ENCODE peak calls at places on chromosomes 11 and 22, in four cellular contexts. One of them, this sample, is unnamed.
A peak's percentile ranks its signal among the peaks of the same experiment; 100 is the strongest.

GRCh38 chr22:42991010-42991651 is 23.8 kb downstream of the PACSIN2 start:
- DNase-seq in naive thymus-derived CD4-positive, alpha-beta T cell: no peak
- DNase-seq in breast epithelium: no peak
- DNase-seq in CD4-positive, CD25-positive, alpha-beta regulatory T cell: no peak
- DNase-seq in this sample: no peak

GRCh38 chr11:986270-986951 is 50.1 kb downstream of the MUC6 start:
- DNase-seq in CD4-positive, CD25-positive, alpha-beta regulatory T cell: no peak
- DNase-seq in breast epithelium: peak; percentile 87
- DNase-seq in naive thymus-derived CD4-positive, alpha-beta T cell: no peak
- DNase-seq in this sample: no peak

GRCh38 chr22:47295226-47295901 is 532.9 kb downstream of the TBC1D22A start:
- DNase-seq in CD4-positive, CD25-positive, alpha-beta regulatory T cell: no peak
- DNase-seq in naive thymus-derived CD4-positive, alpha-beta T cell: no peak
- DNase-seq in breast epithelium: no peak
- DNase-seq in this sample: no peak

GRCh38 chr11:77778549-77778948 is 42.0 kb downstream of the RSF1 start:
- DNase-seq in naive thymus-derived CD4-positive, alpha-beta T cell: no peak
- DNase-seq in breast epithelium: no peak
- DNase-seq in CD4-positive, CD25-positive, alpha-beta regulatory T cell: no peak
- DNase-seq in this sample: no peak

GRCh38 chr11:16603245-16603644 is 135.2 kb upstream of the C11orf58 start:
- DNase-seq in naive thymus-derived CD4-positive, alpha-beta T cell: no peak
- DNase-seq in breast epithelium: no peak
- DNase-seq in CD4-positive, CD25-positive, alpha-beta regulatory T cell: no peak
- DNase-seq in this sample: no peak

GRCh38 chr11:116512841-116513240 is 259.9 kb downstream of the BUD13 start:
- DNase-seq in naive thymus-derived CD4-positive, alpha-beta T cell: no peak
- DNase-seq in breast epithelium: no peak
- DNase-seq in CD4-positive, CD25-positive, alpha-beta regulatory T cell: no peak
- DNase-seq in this sample: no peak

GRCh38 chr11:78038697-78039313 is 15.7 kb upstream of the KCTD14 start:
- DNase-seq in CD4-positive, CD25-positive, alpha-beta regulatory T cell: no peak
- DNase-seq in breast epithelium: no peak
- DNase-seq in naive thymus-derived CD4-positive, alpha-beta T cell: no peak
- DNase-seq in this sample: no peak

GRCh38 chr22:38240734-38241252 is 32.0 kb downstream of the TMEM184B start:
- DNase-seq in naive thymus-derived CD4-positive, alpha-beta T cell: no peak
- DNase-seq in breast epithelium: no peak
- DNase-seq in CD4-positive, CD25-positive, alpha-beta regulatory T cell: no peak
- DNase-seq in this sample: no peak

GRCh38 chr11:7571640-7572000 is 57.8 kb downstream of the PPFIBP2 start:
- DNase-seq in breast epithelium: peak; percentile 76
- DNase-seq in CD4-positive, CD25-positive, alpha-beta regulatory T cell: no peak
- DNase-seq in naive thymus-derived CD4-positive, alpha-beta T cell: no peak
- DNase-seq in this sample: peak; percentile 81

GRCh38 chr11:69261116-69261515 is 32.8 kb upstream of the MYEOV start:
- DNase-seq in breast epithelium: no peak
- DNase-seq in CD4-positive, CD25-positive, alpha-beta regulatory T cell: no peak
- DNase-seq in naive thymus-derived CD4-positive, alpha-beta T cell: no peak
- DNase-seq in this sample: no peak

GRCh38 chr22:17264321-17265052 is 45.3 kb upstream of the ADA2 start:
- DNase-seq in naive thymus-derived CD4-positive, alpha-beta T cell: no peak
- DNase-seq in breast epithelium: no peak
- DNase-seq in CD4-positive, CD25-positive, alpha-beta regulatory T cell: no peak
- DNase-seq in this sample: peak; percentile 33

GRCh38 chr11:12539570-12539969 is 134.7 kb upstream of the TEAD1 start:
- DNase-seq in breast epithelium: no peak
- DNase-seq in CD4-positive, CD25-positive, alpha-beta regulatory T cell: no peak
- DNase-seq in naive thymus-derived CD4-positive, alpha-beta T cell: no peak
- DNase-seq in this sample: no peak

GRCh38 chr11:61904539-61905048 is 12.8 kb downstream of the RAB3IL1 start:
- DNase-seq in naive thymus-derived CD4-positive, alpha-beta T cell: no peak
- DNase-seq in breast epithelium: no peak
- DNase-seq in CD4-positive, CD25-positive, alpha-beta regulatory T cell: no peak
- DNase-seq in this sample: no peak

GRCh38 chr11:94717667-94718066 is 50.5 kb upstream of the AMOTL1 start:
- DNase-seq in breast epithelium: no peak
- DNase-seq in CD4-positive, CD25-positive, alpha-beta regulatory T cell: no peak
- DNase-seq in naive thymus-derived CD4-positive, alpha-beta T cell: no peak
- DNase-seq in this sample: no peak

GRCh38 chr22:35631597-35631996 is 14.5 kb upstream of the MB start:
- DNase-seq in naive thymus-derived CD4-positive, alpha-beta T cell: peak; percentile 25
- DNase-seq in breast epithelium: peak; percentile 54
- DNase-seq in CD4-positive, CD25-positive, alpha-beta regulatory T cell: no peak
- DNase-seq in this sample: no peak

GRCh38 chr11:30545507-30545906 is 40.6 kb downstream of the MPPED2 start:
- DNase-seq in breast epithelium: no peak
- DNase-seq in CD4-positive, CD25-positive, alpha-beta regulatory T cell: no peak
- DNase-seq in naive thymus-derived CD4-positive, alpha-beta T cell: no peak
- DNase-seq in this sample: no peak
- H3K4me3 ChIP-seq in breast epithelium: no peak overlapping the region
- H3K4me3 ChIP-seq in CD4-positive, CD25-positive, alpha-beta regulatory T cell: no peak overlapping the region
- H3K4me3 ChIP-seq in naive thymus-derived CD4-positive, alpha-beta T cell: no peak overlapping the region
- H3K4me3 ChIP-seq in this sample: no peak overlapping the region

GRCh38 chr11:57313071-57313787 is 11.5 kb downstream of the TNKS1BP1 start:
- DNase-seq in breast epithelium: no peak
- DNase-seq in naive thymus-derived CD4-positive, alpha-beta T cell: no peak
- DNase-seq in CD4-positive, CD25-positive, alpha-beta regulatory T cell: no peak
- DNase-seq in this sample: no peak

GRCh38 chr11:57312511-57313021 is 12.2 kb downstream of the TNKS1BP1 start:
- DNase-seq in CD4-positive, CD25-positive, alpha-beta regulatory T cell: no peak
- DNase-seq in naive thymus-derived CD4-positive, alpha-beta T cell: no peak
- DNase-seq in breast epithelium: no peak
- DNase-seq in this sample: no peak

GRCh38 chr11:57314221-57314973 is 10.4 kb downstream of the TNKS1BP1 start:
- DNase-seq in CD4-positive, CD25-positive, alpha-beta regulatory T cell: no peak
- DNase-seq in breast epithelium: no peak
- DNase-seq in naive thymus-derived CD4-positive, alpha-beta T cell: no peak
- DNase-seq in this sample: no peak

GRCh38 chr11:57315491-57315890 is 9.3 kb downstream of the TNKS1BP1 start:
- DNase-seq in breast epithelium: no peak
- DNase-seq in naive thymus-derived CD4-positive, alpha-beta T cell: no peak
- DNase-seq in CD4-positive, CD25-positive, alpha-beta regulatory T cell: no peak
- DNase-seq in this sample: no peak

GRCh38 chr11:57313788-57314135 is 11.0 kb downstream of the TNKS1BP1 start:
- DNase-seq in CD4-positive, CD25-positive, alpha-beta regulatory T cell: no peak
- DNase-seq in naive thymus-derived CD4-positive, alpha-beta T cell: no peak
- DNase-seq in breast epithelium: no peak
- DNase-seq in this sample: no peak
- H3K36me3 ChIP-seq in CD4-positive, CD25-positive, alpha-beta regulatory T cell: peaks cover 6% of the 10 kb centered on the region
- H3K36me3 ChIP-seq in naive thymus-derived CD4-positive, alpha-beta T cell: peaks cover 34% of the 10 kb centered on the region
- H3K36me3 ChIP-seq in breast epithelium: no peaks in the 10 kb centered on the region
- H3K36me3 ChIP-seq in this sample: peaks cover 90% of the 10 kb centered on the region

GRCh38 chr11:3942160-3942955 is 86.9 kb downstream of the STIM1 start:
- DNase-seq in breast epithelium: no peak
- DNase-seq in CD4-positive, CD25-positive, alpha-beta regulatory T cell: peak; percentile 42
- DNase-seq in naive thymus-derived CD4-positive, alpha-beta T cell: no peak
- DNase-seq in this sample: no peak

GRCh38 chr11:3942956-3943497 is 87.6 kb downstream of the STIM1 start:
- DNase-seq in breast epithelium: no peak
- DNase-seq in CD4-positive, CD25-positive, alpha-beta regulatory T cell: no peak
- DNase-seq in naive thymus-derived CD4-positive, alpha-beta T cell: no peak
- DNase-seq in this sample: no peak

GRCh38 chr11:3939211-3939610 is 83.7 kb downstream of the STIM1 start:
- DNase-seq in breast epithelium: no peak
- DNase-seq in CD4-positive, CD25-positive, alpha-beta regulatory T cell: no peak
- DNase-seq in naive thymus-derived CD4-positive, alpha-beta T cell: no peak
- DNase-seq in this sample: no peak

GRCh38 chr11:3936517-3936916 is 81.1 kb downstream of the STIM1 start:
- DNase-seq in naive thymus-derived CD4-positive, alpha-beta T cell: no peak
- DNase-seq in breast epithelium: no peak
- DNase-seq in CD4-positive, CD25-positive, alpha-beta regulatory T cell: no peak
- DNase-seq in this sample: no peak

DNA sequence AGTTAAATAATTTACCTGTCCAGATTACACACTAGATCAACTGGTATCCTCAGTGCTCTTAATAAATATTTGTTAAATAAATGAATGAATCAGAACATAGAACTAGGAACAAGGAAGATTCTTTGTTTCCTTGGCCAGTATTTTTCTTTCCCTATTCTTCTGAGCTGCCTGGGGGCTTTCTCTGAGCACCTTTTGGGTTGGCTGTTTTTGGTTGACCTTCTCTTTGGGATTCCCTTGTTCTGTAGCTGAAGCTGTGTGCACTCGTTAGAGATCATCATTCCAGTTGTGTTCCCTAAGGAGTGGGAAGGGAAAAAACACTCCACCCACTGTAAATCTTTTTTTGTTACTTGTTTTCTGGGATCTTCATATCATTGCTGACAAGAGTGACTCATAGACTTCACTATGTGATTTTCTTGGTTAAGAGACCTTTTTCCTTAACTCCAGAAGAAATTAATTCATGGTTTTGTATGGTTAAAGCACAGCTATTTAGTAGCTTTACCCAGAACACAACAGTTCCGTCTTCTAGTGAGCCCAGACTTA is 84.3 kb downstream of the STIM1 start:
- DNase-seq in naive thymus-derived CD4-positive, alpha-beta T cell: no peak
- DNase-seq in breast epithelium: no peak
- DNase-seq in CD4-positive, CD25-positive, alpha-beta regulatory T cell: no peak
- DNase-seq in this sample: no peak
- H3K4me1 ChIP-seq in naive thymus-derived CD4-positive, alpha-beta T cell: peaks cover 31% of the 10 kb centered on the region
- H3K4me1 ChIP-seq in breast epithelium: peaks cover 6% of the 10 kb centered on the region
- H3K4me1 ChIP-seq in CD4-positive, CD25-positive, alpha-beta regulatory T cell: peaks cover 37% of the 10 kb centered on the region
- H3K4me1 ChIP-seq in this sample: no peaks in the 10 kb centered on the region

DNA sequence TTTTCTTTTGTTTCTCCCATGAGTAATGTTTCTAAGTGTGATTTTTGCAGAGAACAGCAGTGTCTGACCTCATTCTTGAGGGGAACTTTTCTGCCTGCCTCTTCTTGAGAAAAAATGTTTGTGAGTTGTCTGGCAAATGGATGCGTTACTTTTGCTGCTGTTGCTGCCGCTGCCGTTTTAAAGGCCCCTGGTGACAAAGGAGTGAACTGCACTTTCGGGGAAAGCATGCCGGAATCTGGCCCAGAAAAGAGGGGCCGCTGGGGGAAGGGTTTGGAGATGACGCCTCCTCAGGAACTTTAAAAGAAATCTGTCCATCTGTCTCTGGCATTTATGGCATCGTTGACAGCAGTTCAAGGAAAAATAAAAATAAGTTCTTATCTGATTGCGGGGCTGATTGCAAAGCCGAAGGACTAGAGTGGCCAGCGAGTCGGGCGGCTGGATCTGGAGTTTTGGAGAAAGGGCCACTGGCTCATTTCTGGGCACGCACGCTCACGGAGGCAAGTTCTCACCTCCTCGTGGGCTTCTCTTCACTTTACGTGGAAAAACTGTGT is 16.5 kb downstream of the ZBTB16 start:
- DNase-seq in naive thymus-derived CD4-positive, alpha-beta T cell: no peak
- DNase-seq in CD4-positive, CD25-positive, alpha-beta regulatory T cell: peak; percentile 27
- DNase-seq in breast epithelium: no peak
- DNase-seq in this sample: peak; percentile 64
- H3K4me3 ChIP-seq in naive thymus-derived CD4-positive, alpha-beta T cell: no peak overlapping the region
- H3K4me3 ChIP-seq in CD4-positive, CD25-positive, alpha-beta regulatory T cell: no peak overlapping the region
- H3K4me3 ChIP-seq in breast epithelium: peak overlapping the region; percentile 22
- H3K4me3 ChIP-seq in this sample: no peak overlapping the region

GRCh38 chr22:50074551-50075042 is 10.6 kb downstream of the MLC1 start:
- DNase-seq in naive thymus-derived CD4-positive, alpha-beta T cell: no peak
- DNase-seq in breast epithelium: no peak
- DNase-seq in CD4-positive, CD25-positive, alpha-beta regulatory T cell: no peak
- DNase-seq in this sample: no peak
- H3K36me3 ChIP-seq in naive thymus-derived CD4-positive, alpha-beta T cell: no peaks in the 10 kb centered on the region
- H3K36me3 ChIP-seq in breast epithelium: no peaks in the 10 kb centered on the region
- H3K36me3 ChIP-seq in CD4-positive, CD25-positive, alpha-beta regulatory T cell: no peaks in the 10 kb centered on the region
- H3K36me3 ChIP-seq in this sample: no peaks in the 10 kb centered on the region

GRCh38 chr22:49866134-49866533 is 12.5 kb downstream of the ZBED4 start:
- DNase-seq in CD4-positive, CD25-positive, alpha-beta regulatory T cell: no peak
- DNase-seq in naive thymus-derived CD4-positive, alpha-beta T cell: no peak
- DNase-seq in breast epithelium: no peak
- DNase-seq in this sample: no peak

GRCh38 chr22:49869091-49869830 is 15.6 kb downstream of the ZBED4 start:
- DNase-seq in breast epithelium: no peak
- DNase-seq in CD4-positive, CD25-positive, alpha-beta regulatory T cell: no peak
- DNase-seq in naive thymus-derived CD4-positive, alpha-beta T cell: no peak
- DNase-seq in this sample: no peak

GRCh38 chr22:49867303-49868250 is 13.9 kb downstream of the ZBED4 start:
- DNase-seq in naive thymus-derived CD4-positive, alpha-beta T cell: no peak
- DNase-seq in breast epithelium: no peak
- DNase-seq in CD4-positive, CD25-positive, alpha-beta regulatory T cell: no peak
- DNase-seq in this sample: no peak

GRCh38 chr22:49865156-49865555 is 11.5 kb downstream of the ZBED4 start:
- DNase-seq in breast epithelium: no peak
- DNase-seq in naive thymus-derived CD4-positive, alpha-beta T cell: no peak
- DNase-seq in CD4-positive, CD25-positive, alpha-beta regulatory T cell: no peak
- DNase-seq in this sample: no peak

GRCh38 chr22:49866646-49867045 is 13.0 kb downstream of the ZBED4 start:
- DNase-seq in naive thymus-derived CD4-positive, alpha-beta T cell: no peak
- DNase-seq in CD4-positive, CD25-positive, alpha-beta regulatory T cell: no peak
- DNase-seq in breast epithelium: no peak
- DNase-seq in this sample: no peak
- H3K4me1 ChIP-seq in naive thymus-derived CD4-positive, alpha-beta T cell: peaks cover 48% of the 10 kb centered on the region
- H3K4me1 ChIP-seq in CD4-positive, CD25-positive, alpha-beta regulatory T cell: peaks cover 32% of the 10 kb centered on the region
- H3K4me1 ChIP-seq in breast epithelium: no peaks in the 10 kb centered on the region
- H3K4me1 ChIP-seq in this sample: no peaks in the 10 kb centered on the region

GRCh38 chr22:26054846-26055245 is 114.4 kb upstream of the SEZ6L start:
- DNase-seq in naive thymus-derived CD4-positive, alpha-beta T cell: no peak
- DNase-seq in breast epithelium: no peak
- DNase-seq in CD4-positive, CD25-positive, alpha-beta regulatory T cell: no peak
- DNase-seq in this sample: no peak
- H3K4me3 ChIP-seq in naive thymus-derived CD4-positive, alpha-beta T cell: no peak overlapping the region
- H3K4me3 ChIP-seq in breast epithelium: no peak overlapping the region
- H3K4me3 ChIP-seq in CD4-positive, CD25-positive, alpha-beta regulatory T cell: no peak overlapping the region
- H3K4me3 ChIP-seq in this sample: no peak overlapping the region

DNA sequence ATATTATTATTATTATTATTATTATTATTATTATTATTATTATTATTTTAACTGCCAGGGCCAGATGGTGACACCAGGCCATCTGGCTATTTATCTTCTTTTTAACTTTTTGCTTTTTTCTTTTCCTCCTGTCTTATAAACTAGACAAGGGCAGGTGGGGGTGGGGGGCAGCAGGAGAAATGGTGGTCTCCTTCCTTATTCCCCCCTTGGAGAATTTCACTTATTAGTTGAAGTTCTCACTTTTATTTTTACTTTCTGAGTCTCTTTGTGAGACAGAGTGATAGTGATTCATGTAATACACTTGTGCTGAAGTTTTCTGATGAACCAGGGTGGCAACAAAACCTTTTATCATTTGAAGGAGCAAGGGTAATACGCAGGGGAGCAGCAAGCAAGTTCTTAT is 96.3 kb upstream of the ALKBH3 start:
- DNase-seq in CD4-positive, CD25-positive, alpha-beta regulatory T cell: no peak
- DNase-seq in breast epithelium: no peak
- DNase-seq in naive thymus-derived CD4-positive, alpha-beta T cell: no peak
- DNase-seq in this sample: no peak
- H3K36me3 ChIP-seq in CD4-positive, CD25-positive, alpha-beta regulatory T cell: peaks cover 4% of the 10 kb centered on the region
- H3K36me3 ChIP-seq in breast epithelium: no peaks in the 10 kb centered on the region
- H3K36me3 ChIP-seq in naive thymus-derived CD4-positive, alpha-beta T cell: no peaks in the 10 kb centered on the region
- H3K36me3 ChIP-seq in this sample: no peaks in the 10 kb centered on the region

DNA sequence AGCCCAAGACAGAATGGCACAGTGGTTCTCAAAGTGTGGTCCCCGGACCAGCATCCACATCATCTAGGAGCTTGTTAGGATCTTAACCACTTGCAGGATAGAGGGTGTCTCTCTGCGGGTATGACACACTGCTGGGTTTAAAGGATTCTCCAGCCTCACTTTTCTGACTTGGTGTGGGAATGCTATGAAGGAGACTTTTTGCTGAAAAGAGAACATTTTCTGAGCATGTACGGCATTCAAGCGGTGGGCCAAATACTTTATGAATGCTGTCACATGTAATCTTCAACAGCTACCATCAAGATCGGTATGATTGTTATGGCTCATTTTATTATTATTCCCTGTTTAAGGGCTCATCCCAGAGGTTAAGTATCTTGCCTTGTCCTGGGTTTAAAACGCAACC is 1.7 kb upstream of the CD82 start:
- DNase-seq in breast epithelium: no peak
- DNase-seq in naive thymus-derived CD4-positive, alpha-beta T cell: no peak
- DNase-seq in CD4-positive, CD25-positive, alpha-beta regulatory T cell: no peak
- DNase-seq in this sample: no peak
- H3K4me1 ChIP-seq in breast epithelium: peaks cover 9% of the 10 kb centered on the region
- H3K4me1 ChIP-seq in naive thymus-derived CD4-positive, alpha-beta T cell: peaks cover 38% of the 10 kb centered on the region
- H3K4me1 ChIP-seq in CD4-positive, CD25-positive, alpha-beta regulatory T cell: peaks cover 52% of the 10 kb centered on the region
- H3K4me1 ChIP-seq in this sample: peaks cover 10% of the 10 kb centered on the region

GRCh38 chr11:43583548-43583947 is 97.0 kb upstream of the HSD17B12 start:
- DNase-seq in naive thymus-derived CD4-positive, alpha-beta T cell: no peak
- DNase-seq in CD4-positive, CD25-positive, alpha-beta regulatory T cell: no peak
- DNase-seq in breast epithelium: no peak
- DNase-seq in this sample: no peak
- H3K4me3 ChIP-seq in naive thymus-derived CD4-positive, alpha-beta T cell: no peak overlapping the region
- H3K4me3 ChIP-seq in CD4-positive, CD25-positive, alpha-beta regulatory T cell: no peak overlapping the region
- H3K4me3 ChIP-seq in breast epithelium: no peak overlapping the region
- H3K4me3 ChIP-seq in this sample: no peak overlapping the region